ENCODE peak calls at places on chromosomes 2 and 18, in five cellular contexts. D is chondrocyte; B is stimulated activated CD4-positive, alpha-beta T cell treated with anti-CD3 and anti-CD28 coated beads, TNF-alpha, amount 100 ng/mL, for 48 hours; X is AG04449; N is activated CD4-positive, alpha-beta T cell treated with anti-CD3 and anti-CD28 coated beads, Interleukin-2, amount 50 U/mL, for 24 hours. V is an unnamed sample.
A peak's percentile ranks its signal among the peaks of the same experiment; 100 is the strongest.

GRCh38 chr2:128440666-128441340 is 122.1 kb upstream of the HS6ST1 start:
- DNase-seq in D (no peak), N (no peak), B (no peak), X (no peak), V (no peak)

GRCh38 chr18:55607763-55608162 is 19.8 kb upstream of the TCF4 start:
- DNase-seq in X (no peak), B (no peak), N (no peak), D (no peak), V (no peak)

GRCh38 chr2:148812306-148812705 is 62.7 kb upstream of the KIF5C start:
- DNase-seq in N (no peak), B (no peak), X (no peak), D (no peak), V (no peak)

GRCh38 chr2:32427672-32428622 is 71.1 kb downstream of the BIRC6 start:
- DNase-seq in B (no peak), X (no peak), D (no peak), N (no peak), V (no peak)

GRCh38 chr18:35097763-35098162 is 56.5 kb downstream of the MAPRE2 start:
- DNase-seq in X (no peak), B (no peak), D (no peak), N (no peak), V (no peak)

GRCh38 chr2:119440501-119440870 is 8.8 kb downstream of the TMEM37 start:
- DNase-seq in N (no peak), X (no peak), B (no peak), D (no peak), V (no peak)

GRCh38 chr2:70995227-70995729 is 605 bp upstream of the TEX261 start:
- DNase-seq in N (no peak), X (no peak), D (no peak), B (peak; percentile 40), V (no peak)

GRCh38 chr18:23824235-23824634 is 135.0 kb downstream of the LAMA3 start:
- DNase-seq in X (no peak), B (no peak), D (no peak), N (no peak), V (no peak)